ENCODE peak calls at places on chromosome 19, in seven cellular contexts. K is NCI-H1436, N is neural progenitor cell, F is AML-193, S is kidney epithelial cell, O is NCI-H2081, G is HS-27A. I is an unnamed sample.

GRCh38 chr19:1576242-1577089 is 8.3 kb upstream of the MEX3D start:
- DNase-seq in K (no peak), O (no peak), F (no peak), N (no peak), S (no peak), G (no peak), I (no peak)

GRCh38 chr19:4449826-4450075 is 7.8 kb downstream of the UBXN6 start:
- DNase-seq in S (no peak), N (no peak), F (no peak), K (no peak), O (no peak), G (no peak), I (no peak)

GRCh38 chr19:44050740-44051653 is 839 bp upstream of the ZNF223 start:
- DNase-seq in O (peak; percentile 56), K (peak; percentile 42), G (no peak), S (no peak), N (no peak), F (peak; percentile 30), I (no peak)

GRCh38 chr19:43640424-43640757 is 741 bp upstream of the CADM4 start:
- DNase-seq in O (no peak), G (no peak), N (no peak), S (no peak), K (no peak), F (no peak), I (no peak)

GRCh38 chr19:35717665-35718344 is at the start of gene KMT2B:
- DNase-seq in K (no peak), O (peak; percentile 95), N (peak; percentile 99), G (peak; percentile 97), S (peak; percentile 77), F (no peak), I (peak; percentile 94)

GRCh38 chr19:1259206-1259872 is 9.8 kb upstream of the CIRBP start:
- DNase-seq in F (peak; percentile 37), G (no peak), K (no peak), N (peak; percentile 71), O (no peak), S (no peak), I (peak; percentile 61)

GRCh38 chr19:48271531-48272151 is 1.8 kb downstream of the ZNF114 start:
- DNase-seq in G (no peak), F (peak; percentile 87), O (no peak), S (no peak), K (peak; percentile 14), N (peak; percentile 76), I (peak; percentile 99)

GRCh38 chr19:1269478-1270167 is 491 bp downstream of the CIRBP start:
- DNase-seq in K (peak; percentile 81), F (peak; percentile 60), G (peak; percentile 84), N (peak; percentile 95), O (peak; percentile 79), S (no peak), I (peak; percentile 77)

GRCh38 chr19:39555883-39556282 is 15.9 kb upstream of the EID2 start:
- DNase-seq in S (no peak), F (no peak), O (no peak), G (no peak), N (no peak), K (no peak), I (no peak)

GRCh38 chr19:55058781-55059610 is 4.0 kb downstream of the RDH13 start:
- DNase-seq in S (no peak), N (no peak), F (no peak), G (no peak), O (no peak), K (no peak), I (no peak)

GRCh38 chr19:20928371-20928770 is 5.3 kb downstream of the ZNF85 start:
- DNase-seq in K (no peak), S (no peak), O (no peak), N (no peak), G (peak; percentile 57), F (no peak), I (no peak)

GRCh38 chr19:18339703-18340102 is 695 bp upstream of the PGPEP1 start:
- DNase-seq in S (no peak), O (no peak), K (no peak), G (no peak), N (peak; percentile 29), F (peak; percentile 24), I (peak; percentile 55)

GRCh38 chr19:57664269-57665127 is 4.2 kb upstream of the ZSCAN4 start:
- DNase-seq in N (peak; percentile 83), F (no peak), O (no peak), S (no peak), G (peak; percentile 26), K (peak; percentile 13), I (peak; percentile 49)

I was measured in NB4.